ENCODE peak calls at places on chromosomes 2 and 18, in six cellular contexts. B, F, L, I, V and J are unnamed samples.

GRCh38 chr2:23595601-23596251 is 210.7 kb downstream of the KLHL29 start:
- DNase-seq in B (no peak), F (peak), L (no peak), I (no peak), V (no peak), J (no peak)

GRCh38 chr2:212974692-212975091 is 176.7 kb downstream of the IKZF2 start:
- DNase-seq in B (no peak), F (no peak), L (no peak), I (no peak), V (no peak), J (no peak)

GRCh38 chr18:2104620-2105462 is 466.5 kb downstream of the METTL4 start:
- DNase-seq in B (peak), F (peak), L (peak), I (peak), V (no peak), J (no peak)

GRCh38 chr2:176170606-176171005 is 13.5 kb downstream of the HOXD3 start:
- DNase-seq in B (no peak), F (no peak), L (no peak), I (no peak), V (no peak), J (no peak)

GRCh38 chr2:54536720-54537119 is 80.6 kb downstream of the SPTBN1 start:
- DNase-seq in B (no peak), F (no peak), L (no peak), I (no peak), V (no peak), J (no peak)

GRCh38 chr2:30664761-30665358 is 142.4 kb downstream of the CAPN13 start:
- DNase-seq in B (no peak), F (no peak), L (no peak), I (no peak), V (no peak), J (no peak)

GRCh38 chr2:96953611-96954489 is 32.5 kb downstream of the FAM178B start:
- DNase-seq in B (no peak), F (peak), L (no peak), I (no peak), V (no peak), J (no peak)

GRCh38 chr18:3151379-3152264 is 68.1 kb downstream of the MYOM1 start:
- DNase-seq in B (peak), F (no peak), L (peak), I (no peak), V (no peak), J (no peak)

GRCh38 chr18:36340232-36340631 is 42.7 kb downstream of the FHOD3 start:
- DNase-seq in B (no peak), F (no peak), L (no peak), I (no peak), V (no peak), J (no peak)

GRCh38 chr2:23425338-23425871 is 40.4 kb downstream of the KLHL29 start:
- DNase-seq in B (no peak), F (peak), L (no peak), I (no peak), V (no peak), J (no peak)

GRCh38 chr2:77712601-77713000 is 190.4 kb upstream of the LRRTM4 start:
- DNase-seq in B (no peak), F (no peak), L (no peak), I (no peak), V (no peak), J (no peak)

GRCh38 chr2:14901740-14902139 is 269.2 kb downstream of the LRATD1 start:
- DNase-seq in B (no peak), F (no peak), L (no peak), I (no peak), V (peak), J (no peak)

GRCh38 chr2:52036036-52036435 is 1004.1 kb upstream of the NRXN1 start:
- DNase-seq in B (no peak), F (no peak), L (no peak), I (no peak), V (no peak), J (no peak)

GRCh38 chr2:69514406-69514805 is 77.2 kb upstream of the NFU1 start:
- DNase-seq in B (no peak), F (no peak), L (no peak), I (no peak), V (no peak), J (no peak)